ENCODE peak calls at places on chromosomes 3 and 15, in four cellular contexts. One of them, this sample, is unnamed.

GRCh38 chr3:168604767-168605166 is 509.0 kb upstream of the GOLIM4 start:
- DNase-seq in H54: no peak
- DNase-seq in AML-193: no peak
- DNase-seq in ELF-1: no peak
- DNase-seq in this sample: no peak

GRCh38 chr3:117019082-117019713 is 309.6 kb downstream of the TUSC7 start:
- DNase-seq in H54: peak
- DNase-seq in AML-193: peak
- DNase-seq in ELF-1: peak
- DNase-seq in this sample: peak

GRCh38 chr15:25335279-25335678 is 103.5 kb downstream of the UBE3A start:
- DNase-seq in H54: no peak
- DNase-seq in AML-193: no peak
- DNase-seq in ELF-1: no peak
- DNase-seq in this sample: no peak

GRCh38 chr15:75761446-75762356 is 49.1 kb upstream of the CSPG4 start:
- DNase-seq in H54: no peak
- DNase-seq in AML-193: no peak
- DNase-seq in ELF-1: no peak
- DNase-seq in this sample: no peak

GRCh38 chr3:134430174-134430573 is 55.6 kb downstream of the ANAPC13 start:
- DNase-seq in H54: no peak
- DNase-seq in AML-193: no peak
- DNase-seq in ELF-1: no peak
- DNase-seq in this sample: no peak

GRCh38 chr3:176961916-176962315 is 235.4 kb downstream of the TBL1XR1 start:
- DNase-seq in H54: no peak
- DNase-seq in AML-193: no peak
- DNase-seq in ELF-1: no peak
- DNase-seq in this sample: no peak

GRCh38 chr3:155391104-155391503 is 97.6 kb upstream of the STRIT1 start:
- DNase-seq in H54: no peak
- DNase-seq in AML-193: no peak
- DNase-seq in ELF-1: no peak
- DNase-seq in this sample: no peak

GRCh38 chr3:146165370-146165769 is 4.4 kb upstream of the PLOD2 start:
- DNase-seq in H54: no peak
- DNase-seq in AML-193: no peak
- DNase-seq in ELF-1: no peak
- DNase-seq in this sample: no peak

GRCh38 chr3:138625707-138626365 is 17.3 kb downstream of the FAIM start:
- DNase-seq in H54: peak
- DNase-seq in AML-193: no peak
- DNase-seq in ELF-1: no peak
- DNase-seq in this sample: no peak

GRCh38 chr3:128313181-128313725 is 153.4 kb downstream of the DNAJB8 start:
- DNase-seq in H54: no peak
- DNase-seq in AML-193: no peak
- DNase-seq in ELF-1: no peak
- DNase-seq in this sample: no peak

GRCh38 chr3:158434412-158435038 is 136.5 kb upstream of the MLF1 start:
- DNase-seq in H54: no peak
- DNase-seq in AML-193: peak
- DNase-seq in ELF-1: peak
- DNase-seq in this sample: peak

GRCh38 chr15:49831206-49831965 is 210.5 kb downstream of the DTWD1 start:
- DNase-seq in H54: no peak
- DNase-seq in AML-193: no peak
- DNase-seq in ELF-1: peak
- DNase-seq in this sample: no peak

GRCh38 chr15:56532766-56533455 is 68.0 kb upstream of the MNS1 start:
- DNase-seq in H54: no peak
- DNase-seq in AML-193: no peak
- DNase-seq in ELF-1: no peak
- DNase-seq in this sample: peak

GRCh38 chr3:157534725-157535161 is 31.5 kb upstream of the VEPH1 start:
- DNase-seq in H54: no peak
- DNase-seq in AML-193: no peak
- DNase-seq in ELF-1: no peak
- DNase-seq in this sample: no peak

GRCh38 chr3:194888916-194889315 is 203.2 kb downstream of the FAM43A start:
- DNase-seq in H54: no peak
- DNase-seq in AML-193: no peak
- DNase-seq in ELF-1: no peak
- DNase-seq in this sample: no peak

GRCh38 chr15:74573987-74574386 is 33.0 kb downstream of the ARID3B start:
- DNase-seq in H54: no peak
- DNase-seq in AML-193: no peak
- DNase-seq in ELF-1: no peak
- DNase-seq in this sample: no peak

GRCh38 chr3:50936389-50936788 is 261.7 kb downstream of the DOCK3 start:
- DNase-seq in H54: no peak
- DNase-seq in AML-193: no peak
- DNase-seq in ELF-1: no peak
- DNase-seq in this sample: no peak

GRCh38 chr15:45372032-45372995 is 6.0 kb downstream of the GATM start:
- DNase-seq in H54: no peak
- DNase-seq in AML-193: peak
- DNase-seq in ELF-1: no peak
- DNase-seq in this sample: no peak

GRCh38 chr3:178507507-178508442 is 28.5 kb upstream of the KCNMB2 start:
- DNase-seq in H54: no peak
- DNase-seq in AML-193: no peak
- DNase-seq in ELF-1: no peak
- DNase-seq in this sample: no peak

GRCh38 chr3:196688349-196688748 is 23.7 kb downstream of the CEP19 start:
- DNase-seq in H54: no peak
- DNase-seq in AML-193: peak
- DNase-seq in ELF-1: no peak
- DNase-seq in this sample: peak

GRCh38 chr3:13125092-13126015 is 52.1 kb upstream of the IQSEC1 start:
- DNase-seq in H54: no peak
- DNase-seq in AML-193: no peak
- DNase-seq in ELF-1: peak
- DNase-seq in this sample: no peak

GRCh38 chr3:38458796-38459498 is 5.3 kb downstream of the ACVR2B start:
- DNase-seq in H54: peak
- DNase-seq in AML-193: no peak
- DNase-seq in ELF-1: no peak
- DNase-seq in this sample: no peak

GRCh38 chr3:31567036-31567435 is 34.3 kb downstream of the STT3B start:
- DNase-seq in H54: no peak
- DNase-seq in AML-193: no peak
- DNase-seq in ELF-1: peak
- DNase-seq in this sample: no peak

GRCh38 chr3:74314696-74315095 is 299.8 kb downstream of the CNTN3 start:
- DNase-seq in H54: no peak
- DNase-seq in AML-193: no peak
- DNase-seq in ELF-1: no peak
- DNase-seq in this sample: no peak

GRCh38 chr3:30421261-30421660 is 185.1 kb upstream of the TGFBR2 start:
- DNase-seq in H54: no peak
- DNase-seq in AML-193: no peak
- DNase-seq in ELF-1: no peak
- DNase-seq in this sample: no peak

GRCh38 chr15:60118146-60118545 is 114.0 kb downstream of the FOXB1 start:
- DNase-seq in H54: no peak
- DNase-seq in AML-193: no peak
- DNase-seq in ELF-1: peak
- DNase-seq in this sample: peak

GRCh38 chr3:139830817-139831216 is 104.2 kb upstream of the CLSTN2 start:
- DNase-seq in H54: no peak
- DNase-seq in AML-193: no peak
- DNase-seq in ELF-1: peak
- DNase-seq in this sample: no peak

GRCh38 chr3:57004154-57004730 is 56.2 kb upstream of the SPATA12 start:
- DNase-seq in H54: no peak
- DNase-seq in AML-193: no peak
- DNase-seq in ELF-1: peak
- DNase-seq in this sample: no peak

GRCh38 chr15:90325677-90326200 is 26.3 kb upstream of the ZNF774 start:
- DNase-seq in H54: no peak
- DNase-seq in AML-193: no peak
- DNase-seq in ELF-1: no peak
- DNase-seq in this sample: no peak

GRCh38 chr15:35000511-35000910 is 12.4 kb upstream of the ZNF770 start:
- DNase-seq in H54: peak
- DNase-seq in AML-193: peak
- DNase-seq in ELF-1: peak
- DNase-seq in this sample: no peak

GRCh38 chr15:68432665-68433064 is 702 bp upstream of the ITGA11 start:
- DNase-seq in H54: no peak
- DNase-seq in AML-193: no peak
- DNase-seq in ELF-1: no peak
- DNase-seq in this sample: no peak

GRCh38 chr3:186825294-186825821 is 17.2 kb upstream of the ADIPOQ start:
- DNase-seq in H54: no peak
- DNase-seq in AML-193: no peak
- DNase-seq in ELF-1: peak
- DNase-seq in this sample: no peak

GRCh38 chr3:124586126-124587052 is 143.9 kb upstream of the UMPS start:
- DNase-seq in H54: no peak
- DNase-seq in AML-193: no peak
- DNase-seq in ELF-1: peak
- DNase-seq in this sample: no peak

GRCh38 chr3:52317178-52317577 is 1.1 kb downstream of the DNAH1 start:
- DNase-seq in H54: no peak
- DNase-seq in AML-193: no peak
- DNase-seq in ELF-1: no peak
- DNase-seq in this sample: no peak

GRCh38 chr3:197564097-197564843 is 8.5 kb upstream of the BDH1 start:
- DNase-seq in H54: no peak
- DNase-seq in AML-193: no peak
- DNase-seq in ELF-1: no peak
- DNase-seq in this sample: no peak

GRCh38 chr15:52976050-52976449 is 185.9 kb upstream of the ONECUT1 start:
- DNase-seq in H54: no peak
- DNase-seq in AML-193: no peak
- DNase-seq in ELF-1: no peak
- DNase-seq in this sample: peak

GRCh38 chr3:109943181-109943580 is 605.8 kb upstream of the DPPA4 start:
- DNase-seq in H54: no peak
- DNase-seq in AML-193: no peak
- DNase-seq in ELF-1: no peak
- DNase-seq in this sample: no peak

This sample was measured in NCI-H1105 treated with DMSO at 0.1 percent for 48 hours.